ENCODE peak calls at places on chromosomes 7 and 10, in four cellular contexts. N is IMR-90, E is H1, Y is H9. Q is an unnamed sample. For H3K79me1, the result is how much of the 10 kb centered on the place peaks cover.

GRCh38 chr10:4651404-4652037 is 174.5 kb upstream of the AKR1E2 start:
- DNase-seq in N (no peak), E (no peak), Y (no peak), Q (no peak)

GRCh38 chr7:26397786-26398435 is 106.2 kb downstream of the SNX10 start:
- DNase-seq in N (no peak), E (peak), Y (peak), Q (peak)

GRCh38 chr7:100887186-100887954 is 2.1 kb downstream of the UFSP1 start:
- DNase-seq in N (no peak), E (no peak), Y (no peak), Q (no peak)

GRCh38 chr10:44233561-44234470 is 151.1 kb downstream of the CXCL12 start:
- DNase-seq in N (no peak), E (peak), Y (peak), Q (peak)

GRCh38 chr7:123709525-123709924 is 39.3 kb downstream of the WASL start:
- DNase-seq in N (peak), E (no peak), Y (no peak), Q (no peak)

GRCh38 chr7:10824154-10824553 is 149.5 kb upstream of the PHF14 start:
- DNase-seq in N (no peak), E (no peak), Y (no peak), Q (no peak)

GRCh38 chr10:48252354-48252650 is 22.2 kb downstream of the FRMPD2 start:
- DNase-seq in N (no peak), E (peak), Y (no peak), Q (no peak)

GRCh38 chr10:104806791-104807190 is 165.7 kb downstream of the SORCS3 start:
- DNase-seq in N (no peak), E (no peak), Y (no peak), Q (no peak)

GRCh38 chr10:6215683-6216484 is 13.2 kb downstream of the PFKFB3 start:
- DNase-seq in N (no peak), E (no peak), Y (no peak), Q (no peak)

GRCh38 chr10:17432738-17433137 is 21.7 kb downstream of the ST8SIA6 start:
- DNase-seq in N (peak), E (peak), Y (no peak), Q (no peak)

GRCh38 chr10:102654566-102654965 is 10.3 kb downstream of the TRIM8 start:
- DNase-seq in N (no peak), E (no peak), Y (no peak), Q (no peak)

GRCh38 chr10:32983333-32983909 is 25.4 kb upstream of the ITGB1 start:
- DNase-seq in N (peak), E (no peak), Y (no peak), Q (no peak)

GRCh38 chr7:92135100-92135429 is 788 bp upstream of the CYP51A1 start:
- DNase-seq in N (no peak), E (no peak), Y (no peak), Q (no peak)

GRCh38 chr10:3133948-3134347 is 38.6 kb downstream of the PITRM1 start:
- DNase-seq in N (no peak), E (no peak), Y (no peak), Q (no peak)

GRCh38 chr10:30092151-30092790 is 32.9 kb upstream of the JCAD start:
- DNase-seq in N (peak), E (no peak), Y (no peak), Q (no peak)

GRCh38 chr10:109974509-109975191 is 33.1 kb upstream of the ADD3 start:
- DNase-seq in N (peak), E (no peak), Y (no peak), Q (no peak)

GRCh38 chr7:130838738-130839137 is 104.7 kb upstream of the KLF14 start:
- DNase-seq in N (peak), E (no peak), Y (no peak), Q (no peak)

GRCh38 chr7:16397497-16398210 is 23.7 kb downstream of the CRPPA start:
- DNase-seq in N (peak), E (no peak), Y (no peak), Q (no peak)

GRCh38 chr10:60654813-60655464 is 123.3 kb upstream of the CDK1 start:
- DNase-seq in N (peak), E (no peak), Y (no peak), Q (no peak)

GRCh38 chr10:77188000-77188395 is 449.6 kb downstream of the KCNMA1 start:
- DNase-seq in N (no peak), E (no peak), Y (no peak), Q (no peak)

GRCh38 chr7:142168746-142169145 is 57.2 kb downstream of the MGAM2 start:
- DNase-seq in N (no peak), E (no peak), Y (no peak), Q (no peak)

GRCh38 chr7:5375925-5376324 is 47.7 kb downstream of the TNRC18 start:
- DNase-seq in N (no peak), E (no peak), Y (no peak), Q (no peak)

GRCh38 chr10:83678850-83679249 is 460.5 kb upstream of the GHITM start:
- DNase-seq in N (no peak), E (no peak), Y (no peak), Q (no peak)

GRCh38 chr10:33421789-33422188 is 87.3 kb upstream of the NRP1 start:
- DNase-seq in N (peak), E (no peak), Y (no peak), Q (no peak)

GRCh38 chr7:124762611-124763143 is 2.9 kb downstream of the GPR37 start:
- DNase-seq in N (peak), E (no peak), Y (no peak), Q (no peak)

GRCh38 chr10:104122273-104123107 is 519 bp downstream of the SFR1 start:
- DNase-seq in N (peak), E (no peak), Y (no peak), Q (no peak)

GRCh38 chr7:30931161-30931926 is 19.7 kb downstream of the AQP1 start:
- DNase-seq in N (no peak), E (peak), Y (no peak), Q (no peak)

GRCh38 chr7:24574365-24574764 is 1.1 kb downstream of the PALS2 start:
- DNase-seq in N (peak), E (no peak), Y (no peak), Q (no peak)

GRCh38 chr10:3757638-3758490 is 27.1 kb downstream of the KLF6 start:
- DNase-seq in N (no peak), E (no peak), Y (peak), Q (no peak)

GRCh38 chr7:151074817-151075661 is 5.6 kb downstream of the FASTK start:
- DNase-seq in N (no peak), E (no peak), Y (no peak), Q (no peak)

GRCh38 chr7:151075978-151076426 is 4.6 kb downstream of the FASTK start:
- DNase-seq in N (no peak), E (no peak), Y (no peak), Q (no peak)

GRCh38 chr7:151075662-151075971 is 5.0 kb downstream of the FASTK start:
- DNase-seq in N (no peak), E (no peak), Y (no peak), Q (no peak)

GRCh38 chr7:151071032-151071866 is 9.4 kb downstream of the FASTK start:
- DNase-seq in N (no peak), E (no peak), Y (no peak), Q (no peak)

DNA sequence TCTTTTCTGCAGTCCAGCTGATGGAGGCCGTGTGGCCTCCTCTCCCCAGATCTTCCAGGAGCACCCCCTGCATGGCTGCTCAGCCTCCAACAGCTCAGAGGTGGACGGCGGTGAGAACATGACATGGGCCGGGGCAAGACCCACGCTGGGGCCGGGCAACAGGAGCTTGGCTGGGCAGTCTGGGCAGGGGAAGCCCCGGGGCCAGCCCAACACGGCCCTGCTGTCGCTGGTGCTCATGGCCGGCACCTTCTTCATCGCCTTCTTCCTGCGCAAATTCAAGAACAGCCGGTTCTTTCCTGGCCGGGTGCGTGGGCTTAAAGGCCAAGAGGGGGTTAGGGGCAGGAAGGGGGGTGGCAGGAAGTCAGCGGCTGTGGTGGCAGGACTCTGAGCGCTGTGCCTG is 6.6 kb downstream of the FASTK start:
- DNase-seq in N (no peak), E (no peak), Y (no peak), Q (no peak)
- H3K79me1 ChIP-seq in N (under half), E (under half), Y (under half), Q (under half)

GRCh38 chr10:133378251-133379096 is 588 bp upstream of the PAOX start:
- DNase-seq in N (peak), E (peak), Y (peak), Q (peak)
- H4K91ac ChIP-seq in N (peak), E (no peak), Y (no peak), Q (no peak)

DNA sequence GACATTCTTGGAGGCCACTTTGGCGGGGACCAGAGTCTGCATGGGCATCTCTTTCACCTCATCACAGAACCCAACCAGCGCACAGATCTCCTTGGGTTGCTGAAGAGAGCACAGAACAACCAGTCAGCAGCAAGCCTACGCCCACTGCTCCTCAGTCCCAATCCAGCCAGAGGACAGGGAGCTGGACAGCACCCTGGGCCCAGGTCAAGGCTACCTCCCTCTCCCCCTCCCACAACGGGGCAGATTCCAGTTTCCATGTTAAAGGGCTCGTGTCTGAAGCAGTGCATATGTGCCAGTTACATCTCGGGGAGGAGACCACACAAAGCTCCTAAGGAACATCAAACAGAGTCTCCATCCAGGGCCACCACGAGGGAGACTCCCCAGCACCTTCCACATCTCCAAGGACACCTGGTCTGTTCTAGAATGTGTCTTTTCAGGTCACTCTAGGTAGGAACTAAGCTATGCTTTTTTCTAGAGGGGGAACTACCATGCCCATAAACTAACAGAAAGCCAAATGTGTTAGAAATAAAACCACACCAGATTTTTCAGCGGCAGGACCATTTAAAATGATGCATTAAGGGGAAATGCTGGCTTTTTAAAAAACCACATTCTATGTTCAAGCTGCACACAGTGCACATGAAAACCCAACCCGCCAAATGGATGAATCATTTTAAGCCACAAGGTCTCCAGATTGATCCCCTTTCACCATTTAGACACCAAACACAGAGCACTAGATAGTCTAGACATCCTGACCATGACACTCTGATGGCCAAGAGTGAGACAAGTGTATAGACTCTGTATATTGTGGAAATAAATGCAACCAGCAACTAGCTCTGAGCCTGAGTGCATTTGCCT is 28.9 kb downstream of the PSAP start:
- DNase-seq in N (peak), E (no peak), Y (no peak), Q (no peak)
- H3K79me1 ChIP-seq in N (under half), E (under half), Y (under half), Q (under half)

GRCh38 chr7:157428554-157428945 is 91.7 kb downstream of the DNAJB6 start:
- DNase-seq in N (no peak), E (peak), Y (no peak), Q (no peak)

GRCh38 chr7:157425137-157425731 is 88.4 kb downstream of the DNAJB6 start:
- DNase-seq in N (no peak), E (no peak), Y (peak), Q (no peak)

GRCh38 chr7:157427811-157428553 is 91.2 kb downstream of the DNAJB6 start:
- DNase-seq in N (no peak), E (peak), Y (no peak), Q (no peak)

GRCh38 chr7:157425761-157426160 is 89.0 kb downstream of the DNAJB6 start:
- DNase-seq in N (no peak), E (no peak), Y (no peak), Q (no peak)

GRCh38 chr7:157426463-157427301 is 89.9 kb downstream of the DNAJB6 start:
- DNase-seq in N (no peak), E (peak), Y (no peak), Q (no peak)
- H4K91ac ChIP-seq in N (no peak), E (no peak), Y (no peak), Q (peak)